ENCODE peak calls at places on chromosome 3, in six cellular contexts. N, X, F, C, I and W are unnamed samples.

GRCh38 chr3:169467703-169468102 is 195.8 kb downstream of the MECOM start:
- DNase-seq in X (no peak), F (no peak), C (no peak), N (no peak), I (no peak), W (no peak)

GRCh38 chr3:100072328-100073048 is 41.8 kb downstream of the FILIP1L start:
- DNase-seq in I (no peak), X (no peak), C (no peak), F (no peak), N (peak), W (peak)

GRCh38 chr3:45623846-45624245 is 29.3 kb downstream of the LIMD1 start:
- DNase-seq in X (no peak), I (no peak), N (no peak), F (no peak), C (no peak), W (no peak)

GRCh38 chr3:120177151-120177550 is 82.9 kb upstream of the GSK3B start:
- DNase-seq in I (peak), N (no peak), C (no peak), X (no peak), F (no peak), W (no peak)

GRCh38 chr3:98574157-98574556 is 19.3 kb downstream of the CPOX start:
- DNase-seq in F (no peak), I (no peak), X (no peak), C (no peak), N (no peak), W (no peak)

GRCh38 chr3:167866321-167866720 is 130.8 kb downstream of the SERPINI1 start:
- DNase-seq in X (no peak), N (no peak), C (no peak), F (no peak), I (no peak), W (no peak)

GRCh38 chr3:189688296-189688695 is 57.1 kb downstream of the TP63 start:
- DNase-seq in X (no peak), N (no peak), I (no peak), F (no peak), C (no peak), W (peak)

GRCh38 chr3:100169186-100169585 is 54.9 kb upstream of the FILIP1L start:
- DNase-seq in I (peak), C (no peak), F (no peak), X (no peak), N (no peak), W (no peak)

GRCh38 chr3:52882377-52882776 is 15.0 kb downstream of the STIMATE start:
- DNase-seq in N (no peak), F (no peak), X (no peak), C (no peak), I (no peak), W (no peak)

GRCh38 chr3:139281512-139282196 is 62.2 kb upstream of the MRPS22 start:
- DNase-seq in X (no peak), F (no peak), I (no peak), C (no peak), N (no peak), W (no peak)

GRCh38 chr3:89145995-89146394 is 38.6 kb downstream of the EPHA3 start:
- DNase-seq in I (no peak), F (no peak), X (no peak), C (no peak), N (no peak), W (no peak)

GRCh38 chr3:171345112-171345843 is 114.9 kb downstream of the TNIK start:
- DNase-seq in N (no peak), X (no peak), F (no peak), I (no peak), C (no peak), W (no peak)

GRCh38 chr3:121839962-121840361 is 5.0 kb downstream of the EAF2 start:
- DNase-seq in N (no peak), F (no peak), I (no peak), X (no peak), C (no peak), W (no peak)

GRCh38 chr3:113712129-113712528 is 15.7 kb upstream of the USF3 start:
- DNase-seq in N (peak), C (no peak), I (no peak), F (no peak), X (no peak), W (no peak)

GRCh38 chr3:57983734-57984518 is 24.3 kb upstream of the FLNB start:
- DNase-seq in F (peak), C (peak), I (peak), N (peak), X (peak), W (peak)

GRCh38 chr3:71421820-71422566 is 161.5 kb downstream of the FOXP1 start:
- DNase-seq in I (no peak), C (peak), N (no peak), F (no peak), X (no peak), W (peak)

GRCh38 chr3:10234526-10235230 is 13.6 kb upstream of the TATDN2 start:
- DNase-seq in I (no peak), N (peak), C (no peak), F (no peak), X (no peak), W (no peak)

GRCh38 chr3:149114458-149114857 is 15.0 kb upstream of the HPS3 start:
- DNase-seq in F (no peak), C (no peak), I (no peak), X (no peak), N (no peak), W (no peak)

GRCh38 chr3:149115114-149115513 is 14.3 kb upstream of the HPS3 start:
- DNase-seq in N (no peak), X (no peak), C (no peak), I (no peak), F (no peak), W (no peak)

GRCh38 chr3:149122716-149123578 is 6.5 kb upstream of the HPS3 start:
- DNase-seq in C (no peak), F (no peak), N (no peak), I (no peak), X (no peak), W (no peak)

DNA sequence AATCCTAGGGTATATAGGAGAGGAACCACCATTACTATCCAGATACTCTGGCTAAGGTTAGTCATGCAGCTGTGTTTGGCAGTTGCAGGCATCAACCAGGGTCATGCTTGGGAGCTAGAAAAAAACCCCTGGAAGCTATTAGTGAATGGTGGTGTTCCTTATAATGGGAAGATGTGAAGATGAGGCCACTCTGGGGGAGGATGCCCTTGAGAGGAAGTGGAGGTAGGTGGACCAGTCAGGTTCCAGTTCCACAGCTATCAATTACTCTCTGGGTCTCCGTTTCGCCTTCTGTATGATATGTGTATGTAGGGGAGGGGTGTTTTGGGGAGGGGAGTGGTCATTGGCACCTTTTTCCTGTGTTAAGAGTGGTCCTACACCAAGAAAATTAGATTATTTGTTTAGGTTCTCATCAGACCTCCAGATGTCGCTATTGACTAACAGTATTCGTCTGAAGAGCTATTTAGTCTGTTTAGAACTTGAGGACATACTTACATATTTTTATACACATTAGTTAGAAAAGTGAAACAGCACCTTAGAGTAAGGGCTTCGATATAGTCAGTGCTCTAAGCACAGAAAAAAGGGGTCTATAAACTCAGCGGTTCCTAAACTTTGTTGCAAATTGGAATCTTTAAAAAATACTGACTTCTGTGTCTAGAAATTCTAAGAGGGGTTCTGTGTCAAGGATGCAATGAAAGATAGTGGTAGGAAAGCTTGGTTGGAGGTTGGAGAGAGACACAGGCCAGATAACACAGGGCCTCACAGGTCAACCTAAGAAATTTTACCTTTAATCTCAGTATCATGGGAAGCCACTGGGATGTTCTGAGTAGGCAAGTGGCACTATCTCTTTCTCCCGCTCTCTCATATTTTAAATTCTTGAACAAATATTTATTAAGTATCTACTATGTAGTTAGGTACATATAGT is 9.1 kb upstream of the HPS3 start:
- DNase-seq in I (peak), N (peak), C (peak), F (no peak), X (no peak), W (peak)
- TF ChIP-seq CTCF in I (peak), N (peak), C (peak), F (no peak), X (peak), W (peak)

DNA sequence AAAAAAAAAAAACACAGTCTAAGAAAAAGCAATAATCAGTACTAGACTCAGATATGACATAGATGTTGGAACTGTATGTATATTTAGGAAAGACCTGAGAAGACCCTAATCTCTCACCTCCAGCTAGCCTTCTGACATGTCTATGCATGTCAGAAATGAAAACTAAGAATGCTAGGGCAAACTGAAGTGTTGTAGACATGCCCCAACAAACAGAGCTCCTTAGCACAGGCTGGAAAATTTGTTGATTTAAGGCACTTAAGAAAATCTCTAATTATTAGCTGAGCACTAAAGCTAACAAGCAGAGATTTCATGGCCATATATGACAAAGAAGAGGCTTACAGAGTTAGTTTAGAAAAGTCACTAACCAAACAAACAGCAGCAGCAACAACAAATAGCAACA is 45.5 kb upstream of the PRSS50 start:
- DNase-seq in F (no peak), C (no peak), X (no peak), I (no peak), N (no peak), W (no peak)
- H3K4me3 ChIP-seq in F (no peak), C (no peak), X (no peak), I (no peak), N (no peak), W (no peak)

DNA sequence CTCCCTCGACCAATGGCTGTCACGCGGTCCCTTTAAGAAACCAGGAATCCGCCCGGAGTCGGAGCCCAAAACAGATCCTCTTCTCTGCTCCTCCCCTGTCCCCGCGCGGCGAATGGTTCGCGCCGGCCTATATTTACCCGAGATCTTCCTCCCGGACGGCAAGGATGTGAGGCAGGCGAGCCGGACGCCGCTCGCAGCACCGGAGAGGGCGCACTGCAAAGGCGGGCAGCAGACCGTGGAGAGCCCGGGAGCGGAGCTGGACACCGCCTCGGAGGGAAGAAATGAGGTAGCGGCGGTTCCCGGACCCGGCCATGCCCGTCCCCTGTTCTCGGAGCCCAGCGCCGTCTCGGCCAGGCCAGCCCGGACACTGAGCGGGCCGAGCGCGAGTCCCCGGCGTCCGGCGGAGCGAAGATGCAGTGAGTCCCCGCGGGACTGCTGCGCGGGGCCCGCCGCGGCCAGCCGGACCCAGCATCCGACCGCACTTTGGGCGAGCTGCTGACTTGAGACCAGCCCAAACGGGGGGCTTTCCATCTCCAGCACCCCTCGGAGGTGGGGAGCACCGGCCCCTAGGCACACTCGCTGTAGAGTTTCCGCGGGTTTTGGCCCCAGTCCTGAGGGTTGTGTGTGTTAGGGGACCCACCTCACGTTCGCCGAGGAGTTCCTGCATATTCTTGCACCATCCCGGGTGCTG is at the start of gene FAM43A:
- DNase-seq in N (peak), C (no peak), I (peak), F (peak), X (peak), W (peak)
- TF ChIP-seq CTCF in N (peak), C (no peak), I (no peak), F (peak), X (no peak), W (peak)

GRCh38 chr3:125211523-125212095 is 939 bp downstream of the SLC12A8 start:
- DNase-seq in I (no peak), F (peak), N (no peak), X (no peak), C (no peak), W (no peak)
- H3K4me3 ChIP-seq in I (peak), F (no peak), N (no peak), X (no peak), C (peak), W (no peak)

DNA sequence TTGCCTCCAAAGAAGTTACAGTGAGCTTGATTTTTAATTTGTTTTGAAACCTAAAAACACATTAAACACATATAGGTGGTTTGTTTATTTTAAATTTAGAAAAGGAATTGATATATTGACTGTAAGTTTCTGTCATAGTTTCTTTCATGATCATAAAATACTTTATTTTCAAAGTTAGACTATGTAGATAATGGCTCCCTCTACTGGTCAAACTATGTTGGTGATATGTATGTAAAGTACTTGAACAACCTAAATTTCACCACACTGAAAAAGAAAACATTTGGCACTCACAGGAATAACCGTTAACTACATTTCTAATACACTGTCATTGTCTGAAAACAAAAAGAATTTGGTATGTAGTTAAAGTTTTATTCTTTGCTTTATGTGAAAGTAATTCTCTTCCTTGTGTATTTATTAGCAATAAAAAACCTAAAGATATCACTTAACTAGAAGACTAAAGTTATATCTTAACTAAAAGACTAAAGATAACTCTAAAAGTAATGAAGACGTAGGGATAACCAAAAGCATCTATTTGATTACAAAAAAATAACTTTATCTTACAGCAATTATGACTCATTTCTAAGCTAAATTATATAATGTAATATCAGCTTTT is 427.5 kb downstream of the VGLL3 start:
- DNase-seq in X (no peak), F (no peak), C (peak), N (peak), I (no peak), W (peak)
- TF ChIP-seq CTCF in X (no peak), F (peak), C (peak), N (peak), I (peak), W (peak)

DNA sequence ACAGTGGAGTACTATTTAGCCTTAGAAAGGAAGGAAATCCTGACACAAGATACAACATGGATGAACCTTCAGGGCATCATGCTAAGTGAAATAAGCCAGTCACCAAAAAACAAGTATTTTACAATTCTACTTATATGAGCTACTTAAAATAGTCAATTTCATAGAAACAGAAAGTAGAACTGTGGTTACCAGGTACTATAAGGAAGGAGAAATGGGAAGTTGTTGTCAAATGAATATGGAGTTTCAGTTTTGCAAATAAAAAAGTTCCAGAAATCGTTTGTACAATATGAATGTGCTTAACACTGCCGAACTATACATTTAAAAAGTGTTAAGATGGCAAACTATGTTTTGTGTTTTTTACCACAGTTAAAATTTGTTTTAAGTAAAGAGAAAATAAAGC is 26.8 kb downstream of the TRANK1 start:
- DNase-seq in C (peak), X (no peak), F (no peak), N (no peak), I (no peak), W (peak)
- H3K4me3 ChIP-seq in C (no peak), X (no peak), F (no peak), N (no peak), I (no peak), W (no peak)